ENCODE peak calls at places on chromosomes 2 and 18, in five cellular contexts. W is GM23338, Q is GM12865, G is fibroblast of mammary gland, A is lung. P is an unnamed sample.

GRCh38 chr18:13138822-13139139 is 79.8 kb upstream of the LDLRAD4 start:
- DNase-seq in A (no peak), W (no peak), G (no peak), Q (no peak), P (no peak)

GRCh38 chr2:152396763-152397162 is 61.8 kb downstream of the FMNL2 start:
- DNase-seq in G (no peak), Q (no peak), A (no peak), W (no peak), P (peak; percentile 66)

GRCh38 chr2:150465703-150466569 is 21.5 kb downstream of the RND3 start:
- DNase-seq in G (peak; percentile 9), Q (no peak), W (no peak), A (no peak), P (peak; percentile 14)

GRCh38 chr2:104332733-104333132 is 521.2 kb upstream of the POU3F3 start:
- DNase-seq in W (peak; percentile 54), A (no peak), Q (no peak), G (peak; percentile 6), P (no peak)

GRCh38 chr2:24894750-24895149 is 25.3 kb downstream of the ADCY3 start:
- DNase-seq in A (no peak), G (no peak), Q (no peak), W (no peak), P (no peak)

GRCh38 chr2:77807531-77808215 is 285.5 kb upstream of the LRRTM4 start:
- DNase-seq in W (no peak), G (no peak), A (no peak), Q (no peak), P (no peak)

GRCh38 chr18:8860845-8861642 is 155.7 kb downstream of the MTCL1 start:
- DNase-seq in Q (no peak), G (no peak), W (no peak), A (no peak), P (no peak)

GRCh38 chr2:129717560-129718128 is 261.8 kb upstream of the RAB6C start:
- DNase-seq in G (no peak), A (peak; percentile 24), Q (no peak), W (no peak), P (no peak)

GRCh38 chr18:58051765-58052460 is 7.9 kb downstream of the NEDD4L start:
- DNase-seq in G (peak; percentile 21), A (no peak), W (no peak), Q (peak; percentile 25), P (peak; percentile 39)

GRCh38 chr2:55923091-55923977 is at the start of gene EFEMP1:
- DNase-seq in A (peak; percentile 83), W (peak; percentile 89), G (peak; percentile 54), Q (peak; percentile 74), P (peak; percentile 74)

GRCh38 chr2:106642679-106643078 is 155.5 kb downstream of the CD8B2 start:
- DNase-seq in A (no peak), G (peak; percentile 21), W (no peak), Q (no peak), P (no peak)

GRCh38 chr2:236871500-236872001 is 214.1 kb upstream of the COPS8 start:
- DNase-seq in W (no peak), G (peak; percentile 99), Q (no peak), A (peak; percentile 45), P (peak; percentile 90)

GRCh38 chr18:28802546-28802945 is 625.6 kb upstream of the CDH2 start:
- DNase-seq in Q (no peak), A (no peak), W (no peak), G (peak; percentile 47), P (peak; percentile 32)

GRCh38 chr2:105369009-105369408 is 29.8 kb downstream of the FHL2 start:
- DNase-seq in A (no peak), W (no peak), Q (no peak), G (no peak), P (no peak)

GRCh38 chr2:177164584-177165052 is 48.0 kb upstream of the HNRNPA3 start:
- DNase-seq in Q (peak; percentile 84), A (peak; percentile 85), W (peak; percentile 88), G (peak; percentile 80), P (peak; percentile 86)

GRCh38 chr2:108965540-108966299 is 23.3 kb downstream of the EDAR start:
- DNase-seq in W (no peak), Q (no peak), A (no peak), G (no peak), P (no peak)

GRCh38 chr18:48330016-48330991 is 78.9 kb downstream of the ZBTB7C start:
- DNase-seq in W (no peak), A (no peak), G (peak; percentile 93), Q (no peak), P (peak; percentile 73)

GRCh38 chr2:100882645-100883613 is 63.0 kb downstream of the NPAS2 start:
- DNase-seq in A (no peak), G (peak; percentile 56), W (no peak), Q (peak; percentile 53), P (peak; percentile 45)

GRCh38 chr18:57523171-57523956 is 63.1 kb downstream of the FECH start:
- DNase-seq in A (no peak), Q (peak; percentile 16), G (no peak), W (no peak), P (no peak)

GRCh38 chr2:231167745-231168459 is 30.5 kb upstream of the ARMC9 start:
- DNase-seq in A (no peak), Q (no peak), W (no peak), G (no peak), P (peak; percentile 81)

GRCh38 chr2:88088999-88089398 is 21.4 kb downstream of the SMYD1 start:
- DNase-seq in Q (no peak), W (no peak), G (no peak), A (no peak), P (no peak)

GRCh38 chr2:223203971-223204370 is 152.0 kb downstream of the KCNE4 start:
- DNase-seq in A (no peak), Q (no peak), G (peak; percentile 85), W (no peak), P (peak; percentile 10)
- H3K4me3 ChIP-seq in A (no peak overlapping the region), Q (no peak overlapping the region), G (no peak overlapping the region), W (no peak overlapping the region), P (no peak overlapping the region)

GRCh38 chr18:26551217-26551708 is 2.9 kb upstream of the KCTD1 start:
- DNase-seq in A (no peak), W (no peak), G (no peak), Q (no peak), P (peak; percentile 20)
- H3K4me3 ChIP-seq in A (no peak overlapping the region), W (peak overlapping the region; percentile 77), G (no peak overlapping the region), Q (no peak overlapping the region), P (no peak overlapping the region)

GRCh38 chr2:165621086-165621560 is 151.6 kb downstream of the CSRNP3 start:
- DNase-seq in G (peak; percentile 59), W (no peak), Q (no peak), A (no peak), P (peak; percentile 59)
- H3K4me3 ChIP-seq in G (no peak overlapping the region), W (no peak overlapping the region), Q (no peak overlapping the region), A (no peak overlapping the region), P (no peak overlapping the region)

DNA sequence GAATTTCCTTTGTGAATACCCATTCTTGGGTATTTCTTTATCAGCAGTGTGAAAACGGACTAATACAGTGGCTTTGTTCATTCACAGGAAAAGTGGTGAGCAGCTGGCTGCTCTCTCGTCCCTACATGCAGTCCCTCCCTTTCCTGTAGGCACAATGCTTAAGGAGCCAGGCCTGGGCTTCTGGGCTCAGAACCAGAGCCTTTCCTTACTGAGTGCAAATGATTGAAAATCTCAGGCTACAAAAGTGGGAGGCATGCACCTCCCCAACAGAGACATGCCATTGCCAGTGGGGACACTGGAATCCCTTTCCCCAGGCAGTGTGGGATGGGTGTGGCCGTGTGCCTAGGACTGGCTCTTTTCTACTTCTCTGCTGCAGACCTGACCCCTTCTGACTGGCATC is 61.3 kb downstream of the MCFD2 start:
- DNase-seq in W (no peak), A (no peak), G (no peak), Q (no peak), P (peak; percentile 65)
- H3K4me3 ChIP-seq in W (no peak overlapping the region), A (no peak overlapping the region), G (no peak overlapping the region), Q (no peak overlapping the region), P (no peak overlapping the region)

DNA sequence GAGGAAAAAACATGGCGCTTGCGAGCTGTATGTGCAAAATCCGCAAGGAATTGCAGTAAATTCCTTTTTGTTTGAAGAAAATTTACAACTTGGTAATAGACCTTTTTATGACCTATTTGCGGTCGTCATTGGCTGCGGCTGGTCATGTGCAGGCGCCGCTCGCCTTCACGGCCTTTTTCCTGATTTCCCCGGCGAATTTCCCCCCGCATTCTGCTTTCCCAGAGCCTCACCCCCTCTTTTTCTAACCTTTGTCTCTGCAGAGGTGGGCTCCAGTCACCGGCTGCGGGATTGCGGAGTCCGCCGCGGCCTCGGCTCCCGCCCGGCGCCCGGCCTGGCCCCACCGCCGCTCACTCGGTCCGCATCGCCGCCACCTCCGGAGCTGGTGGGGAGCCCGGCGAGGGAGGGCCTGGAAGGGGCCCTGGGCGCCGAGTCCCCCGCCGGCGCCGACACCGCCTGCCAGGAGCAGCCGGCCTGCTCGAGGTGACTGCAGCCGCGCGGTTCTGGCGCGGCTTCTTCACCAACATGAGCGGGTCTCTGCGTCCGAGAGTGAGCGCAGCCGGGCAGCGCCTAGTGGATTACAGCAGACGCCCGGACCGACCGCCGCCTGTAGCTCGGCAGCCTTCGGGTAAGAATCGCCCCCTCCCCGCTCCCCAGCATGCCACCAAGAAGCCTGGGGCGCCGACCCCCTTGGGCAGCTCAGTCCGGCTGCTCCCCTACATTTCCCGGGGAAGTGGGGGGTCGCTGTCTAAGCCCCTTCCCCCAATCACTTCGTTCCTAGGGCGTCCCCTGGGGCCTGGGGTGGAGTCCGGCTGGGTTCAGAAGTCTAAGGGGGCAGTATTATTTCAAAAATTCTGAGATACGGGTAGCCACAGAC is 7.1 kb downstream of the HOXD8 start:
- DNase-seq in W (peak; percentile 66), Q (no peak), A (no peak), G (peak; percentile 79), P (no peak)
- H3K4me3 ChIP-seq in W (peak overlapping the region; percentile 58), Q (no peak overlapping the region), A (no peak overlapping the region), G (peak overlapping the region; percentile 78), P (peak overlapping the region; percentile 17)

GRCh38 chr2:16507655-16508054 is 158.0 kb downstream of the CYRIA start:
- DNase-seq in Q (no peak), G (no peak), W (peak; percentile 37), A (no peak), P (no peak)
- H3K4me3 ChIP-seq in Q (no peak overlapping the region), G (no peak overlapping the region), W (peak overlapping the region; percentile 70), A (no peak overlapping the region), P (no peak overlapping the region)

GRCh38 chr2:9001229-9001628 is 2.3 kb downstream of the MBOAT2 start:
- DNase-seq in A (no peak), G (peak; percentile 73), W (no peak), Q (no peak), P (peak; percentile 37)

GRCh38 chr2:9002637-9003365 is 683 bp downstream of the MBOAT2 start:
- DNase-seq in Q (no peak), W (peak; percentile 54), G (no peak), A (no peak), P (peak; percentile 37)

GRCh38 chr2:9000442-9000841 is 3.0 kb downstream of the MBOAT2 start:
- DNase-seq in G (no peak), Q (no peak), A (no peak), W (no peak), P (no peak)

GRCh38 chr2:9002313-9002636 is 1.2 kb downstream of the MBOAT2 start:
- DNase-seq in G (no peak), Q (no peak), A (no peak), W (no peak), P (peak; percentile 23)

DNA sequence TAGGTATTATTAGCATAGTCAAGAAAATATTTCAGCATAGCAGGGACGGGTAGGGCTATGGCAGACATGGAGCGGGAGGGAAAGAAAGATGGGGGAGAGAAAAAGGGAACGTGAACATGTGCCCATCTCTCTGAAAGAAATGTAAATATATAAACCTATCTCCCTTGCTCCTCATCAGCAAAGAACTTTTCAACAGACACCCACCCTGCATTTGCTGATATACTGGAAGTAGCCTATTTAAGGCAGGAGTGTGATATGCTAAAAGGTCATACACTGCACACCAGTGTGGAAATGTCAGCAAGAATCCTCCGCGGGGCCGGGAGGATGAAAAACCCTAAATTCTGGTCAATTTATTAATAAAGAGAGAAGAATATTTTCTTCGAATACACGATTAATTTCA is 1.7 kb downstream of the MBOAT2 start:
- DNase-seq in Q (no peak), G (no peak), W (no peak), A (no peak), P (no peak)
- H3K4me3 ChIP-seq in Q (no peak overlapping the region), G (no peak overlapping the region), W (peak overlapping the region; percentile 85), A (no peak overlapping the region), P (peak overlapping the region; percentile 82)

GRCh38 chr2:63790491-63790890 is 51.2 kb upstream of the UGP2 start:
- DNase-seq in A (no peak), Q (no peak), G (peak; percentile 48), W (no peak), P (peak; percentile 39)
- H3K4me3 ChIP-seq in A (no peak overlapping the region), Q (no peak overlapping the region), G (no peak overlapping the region), W (no peak overlapping the region), P (peak overlapping the region; percentile 16)